ENCODE peak calls at places on chromosomes 3 and 15, in four cellular contexts. T, B, H and D are unnamed samples.

GRCh38 chr15:92714457-92715401 is 59.2 kb upstream of the FAM174B start:
- DNase-seq in T (peak), B (peak), H (peak), D (peak)

GRCh38 chr15:65385868-65386253 is 8.1 kb upstream of the IGDCC3 start:
- DNase-seq in T (no peak), B (no peak), H (no peak), D (no peak)

GRCh38 chr15:92391640-92392039 is 2.0 kb upstream of the ST8SIA2 start:
- DNase-seq in T (peak), B (peak), H (no peak), D (no peak)

GRCh38 chr15:59349715-59350420 is 22.8 kb downstream of the MYO1E start:
- DNase-seq in T (peak), B (no peak), H (no peak), D (no peak)

GRCh38 chr3:110738531-110738930 is 333.1 kb upstream of the NECTIN3 start:
- DNase-seq in T (no peak), B (no peak), H (no peak), D (no peak)

GRCh38 chr3:44104668-44105321 is 136.9 kb upstream of the TOPAZ1 start:
- DNase-seq in T (peak), B (no peak), H (peak), D (peak)

GRCh38 chr3:194285024-194285858 is 65.9 kb downstream of the CPN2 start:
- DNase-seq in T (no peak), B (peak), H (no peak), D (no peak)

GRCh38 chr15:78322243-78322642 is 17.9 kb upstream of the CRABP1 start:
- DNase-seq in T (no peak), B (no peak), H (no peak), D (peak)

GRCh38 chr15:25183581-25184330 is 229.0 kb downstream of the SNRPN start:
- DNase-seq in T (no peak), B (no peak), H (no peak), D (no peak)